ENCODE peak calls at places on chromosomes 13 and 19, in four cellular contexts. K is aorta, X is ascending aorta, D is ovary. Z is an unnamed sample.

GRCh38 chr19:933553-933882 is 7.7 kb downstream of the ARID3A start:
- DNase-seq in K (no peak), X (no peak), D (no peak), Z (no peak)

GRCh38 chr19:51240866-51241265 is 10.0 kb upstream of the SIGLECL1 start:
- DNase-seq in K (no peak), X (no peak), D (no peak), Z (no peak)

GRCh38 chr19:1001538-1002166 is 1.4 kb downstream of the GRIN3B start:
- DNase-seq in K (no peak), X (no peak), D (peak; percentile 71), Z (peak; percentile 99)

GRCh38 chr19:10372698-10373097 is 7.7 kb downstream of the TYK2 start:
- DNase-seq in K (no peak), X (no peak), D (no peak), Z (no peak)

GRCh38 chr13:95745289-95745688 is 68.3 kb downstream of the DNAJC3 start:
- DNase-seq in K (no peak), X (no peak), D (no peak), Z (no peak)

GRCh38 chr13:64819081-64819480 is 2411.1 kb downstream of the PCDH9 start:
- DNase-seq in K (no peak), X (no peak), D (no peak), Z (no peak)

GRCh38 chr19:58497634-58498170 is 14.1 kb downstream of the SLC27A5 start:
- DNase-seq in K (no peak), X (no peak), D (no peak), Z (peak; percentile 44)

GRCh38 chr13:23963947-23964346 is 66.6 kb upstream of the C1QTNF9B start:
- DNase-seq in K (no peak), X (no peak), D (no peak), Z (no peak)

GRCh38 chr19:44689290-44690130 is 9.4 kb upstream of the CEACAM16 start:
- DNase-seq in K (peak; percentile 84), X (no peak), D (peak; percentile 85), Z (peak; percentile 88)

GRCh38 chr19:3982701-3983541 is 2.3 kb downstream of the EEF2 start:
- DNase-seq in K (peak; percentile 55), X (no peak), D (peak; percentile 46), Z (peak; percentile 94)
- H3K36me3 ChIP-seq in K (peaks cover 8% of the 10 kb centered on the region), X (peaks cover 63% of the 10 kb centered on the region), D (no peaks in the 10 kb centered on the region), Z (peaks cover 69% of the 10 kb centered on the region)

GRCh38 chr19:35410487-35410886 is 37.6 kb upstream of the FFAR2 start:
- DNase-seq in K (no peak), X (no peak), D (no peak), Z (no peak)

GRCh38 chr19:35404879-35405622 is 34.2 kb downstream of the GPR42 start:
- DNase-seq in K (no peak), X (no peak), D (peak; percentile 41), Z (peak; percentile 93)

GRCh38 chr19:35407619-35408018 is 36.8 kb downstream of the GPR42 start:
- DNase-seq in K (no peak), X (no peak), D (no peak), Z (no peak)

GRCh38 chr19:35408284-35409171 is 37.7 kb downstream of the GPR42 start:
- DNase-seq in K (no peak), X (no peak), D (no peak), Z (no peak)

DNA sequence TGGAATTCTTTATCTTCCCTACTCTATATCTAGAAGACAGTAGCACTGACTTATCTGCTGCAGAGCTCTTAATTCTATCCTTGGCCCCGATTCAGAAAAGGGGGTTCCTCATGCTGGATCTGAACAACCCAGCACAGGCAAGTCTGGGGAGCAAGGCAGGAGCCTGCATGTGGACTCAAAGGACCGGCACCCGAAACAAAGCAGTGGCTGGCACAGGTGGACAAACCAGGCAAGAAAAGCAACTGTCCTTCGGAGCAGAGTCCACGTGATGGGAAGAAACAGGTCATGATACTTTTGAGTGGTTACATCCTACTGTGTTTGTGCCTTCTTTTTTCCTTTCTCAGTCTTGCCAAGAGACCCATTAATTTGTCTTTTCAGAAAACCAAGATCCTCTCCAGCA is 38.3 kb downstream of the GPR42 start:
- DNase-seq in K (no peak), X (no peak), D (no peak), Z (no peak)
- H3K27ac ChIP-seq in K (no peak overlapping the region), X (no peak overlapping the region), D (no peak overlapping the region), Z (no peak overlapping the region)

DNA sequence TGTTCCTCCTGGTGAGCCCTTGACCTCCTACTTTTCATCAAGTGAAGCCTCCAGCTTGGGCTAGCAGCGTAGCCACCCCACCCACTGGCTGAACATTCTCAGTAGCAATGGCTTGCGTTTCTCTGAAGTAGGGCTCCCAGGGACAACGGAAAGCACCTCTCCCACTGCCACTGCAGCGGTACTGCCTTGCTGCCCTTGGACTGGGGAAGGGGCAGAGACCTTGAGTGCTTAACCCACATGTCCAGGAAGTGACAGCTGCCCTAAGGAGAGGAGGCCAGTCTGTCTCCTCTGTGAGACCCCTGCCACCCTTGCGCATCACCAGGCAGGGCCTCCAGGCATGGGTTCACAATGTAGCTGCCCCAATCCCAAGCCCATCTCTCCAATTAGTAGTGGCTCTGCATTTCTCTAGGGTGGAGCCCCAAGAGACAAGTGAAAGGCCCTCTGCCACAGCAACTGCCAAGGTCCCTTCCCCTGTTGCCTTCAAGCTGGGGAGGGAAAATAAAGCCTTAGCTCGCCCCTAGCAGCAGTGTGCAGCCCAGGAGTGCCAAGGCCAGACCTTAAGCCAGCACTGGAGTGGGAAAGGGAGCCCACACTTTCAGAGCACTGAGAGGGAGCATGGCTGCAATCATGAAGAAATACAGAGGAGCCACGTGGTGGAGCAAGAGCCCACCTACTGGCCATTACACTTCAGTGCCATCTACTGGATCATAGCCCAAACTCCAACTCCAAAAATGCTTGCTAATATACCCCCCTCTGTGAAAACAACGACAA is 175.9 kb upstream of the TRPC4 start:
- DNase-seq in K (no peak), X (no peak), D (no peak), Z (no peak)
- H3K36me3 ChIP-seq in K (peaks cover 5% of the 10 kb centered on the region), X (no peaks in the 10 kb centered on the region), D (no peaks in the 10 kb centered on the region), Z (no peaks in the 10 kb centered on the region)

DNA sequence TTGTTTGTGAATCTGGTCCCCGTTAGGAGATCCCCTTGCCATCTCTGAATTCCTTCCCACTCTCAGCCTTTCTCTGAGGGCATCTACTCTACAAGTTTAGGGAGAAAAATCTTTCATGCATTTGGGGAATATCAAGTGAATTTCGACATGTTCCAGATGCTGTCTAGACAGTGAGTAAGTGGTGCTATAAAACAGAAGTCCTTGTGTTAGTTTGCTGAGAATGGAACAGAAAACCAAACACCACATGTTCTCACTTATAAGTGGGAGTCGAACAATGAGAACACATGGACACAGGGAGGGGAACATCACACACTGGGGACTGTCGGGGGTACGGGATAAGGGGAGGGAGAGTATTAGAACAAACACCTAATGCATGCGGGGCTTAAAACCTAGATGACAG is 5.1 kb downstream of the OR7A10 start:
- DNase-seq in K (no peak), X (no peak), D (no peak), Z (no peak)
- H3K27ac ChIP-seq in K (no peak overlapping the region), X (no peak overlapping the region), D (no peak overlapping the region), Z (no peak overlapping the region)

GRCh38 chr19:7083076-7083956 is 13.8 kb downstream of the ZNF557 start:
- DNase-seq in K (no peak), X (no peak), D (no peak), Z (no peak)
- H3K36me3 ChIP-seq in K (peaks cover 49% of the 10 kb centered on the region), X (peaks cover 72% of the 10 kb centered on the region), D (peaks cover 16% of the 10 kb centered on the region), Z (peaks cover 65% of the 10 kb centered on the region)

DNA sequence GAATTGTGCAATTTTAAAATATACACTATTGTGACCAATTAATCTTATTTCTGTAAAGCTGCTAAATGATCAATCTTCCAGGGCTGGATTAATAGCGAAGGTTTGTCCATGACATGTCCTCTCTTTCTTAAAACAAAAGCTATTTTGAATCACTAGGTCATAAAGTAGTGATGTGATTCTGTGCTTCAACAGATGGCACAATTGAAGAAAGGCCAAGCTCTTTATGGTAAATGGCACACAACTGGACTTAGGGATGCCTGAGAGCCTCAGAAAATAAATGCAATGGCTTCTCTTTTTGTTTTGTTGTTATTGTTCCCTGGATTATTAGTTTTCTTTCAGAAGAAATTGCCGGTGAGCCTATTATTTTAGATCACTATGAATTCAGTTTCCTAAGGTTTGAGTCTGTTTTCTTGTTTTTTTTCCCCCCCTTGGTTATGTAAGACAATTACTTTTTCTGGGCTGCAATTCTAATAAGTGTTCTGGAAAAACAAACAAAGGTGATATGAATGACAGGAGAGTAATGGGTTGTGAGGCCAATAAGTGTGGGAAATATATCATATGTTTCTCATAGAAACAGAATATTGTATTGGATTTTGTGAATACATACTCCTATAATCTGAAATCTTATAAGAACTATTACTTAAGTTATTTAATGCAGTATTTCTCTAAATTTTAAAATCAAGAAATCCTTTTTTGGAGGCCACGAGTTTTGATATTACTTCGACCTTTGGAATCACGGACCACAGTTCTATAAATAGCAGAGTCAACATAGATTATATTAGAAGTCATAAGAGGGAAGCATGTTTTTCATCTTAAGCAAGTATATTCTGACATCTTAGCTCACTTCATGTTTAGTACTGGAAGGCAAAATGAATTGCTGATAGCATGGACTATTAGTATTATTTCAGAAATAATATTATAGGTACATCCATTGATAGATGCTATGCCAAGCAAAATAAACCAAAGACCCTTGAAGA is 16.8 kb downstream of the SLITRK1 start:
- DNase-seq in K (no peak), X (no peak), D (no peak), Z (no peak)
- H3K27ac ChIP-seq in K (no peak overlapping the region), X (no peak overlapping the region), D (no peak overlapping the region), Z (no peak overlapping the region)

GRCh38 chr19:38723606-38724379 is 20.5 kb downstream of the CAPN12 start:
- DNase-seq in K (peak; percentile 37), X (no peak), D (no peak), Z (peak; percentile 85)
- H3K36me3 ChIP-seq in K (peaks cover 5% of the 10 kb centered on the region), X (peaks cover 95% of the 10 kb centered on the region), D (peaks cover 2% of the 10 kb centered on the region), Z (peaks cover 93% of the 10 kb centered on the region)

GRCh38 chr13:35908221-35908620 is 223.0 kb downstream of the DCLK1 start:
- DNase-seq in K (no peak), X (no peak), D (no peak), Z (no peak)
- H3K27ac ChIP-seq in K (no peak overlapping the region), X (no peak overlapping the region), D (no peak overlapping the region), Z (no peak overlapping the region)

Z was measured in osteoblast.